ENCODE peak calls at places on chromosomes 12 and 14, in four cellular contexts. A is left ventricle myocardium inferior, V is testis, X is endodermal cell. P is an unnamed sample.
A peak's percentile ranks its signal among the peaks of the same experiment; 100 is the strongest.

GRCh38 chr12:48104531-48104930 is 1.3 kb downstream of the SENP1 start:
- DNase-seq in A (no peak), V (no peak), X (no peak), P (no peak)

GRCh38 chr14:36325853-36326252 is 5.4 kb upstream of the MBIP start:
- DNase-seq in A (no peak), V (no peak), X (no peak), P (no peak)

GRCh38 chr12:32690927-32691326 is 11.8 kb downstream of the DNM1L start:
- DNase-seq in A (no peak), V (no peak), X (no peak), P (no peak)

GRCh38 chr12:120639771-120640721 is at the start of gene CABP1:
- DNase-seq in A (no peak), V (no peak), X (peak; percentile 93), P (peak; percentile 17)

GRCh38 chr12:93895096-93895460 is 217.9 kb downstream of the CRADD start:
- DNase-seq in A (no peak), V (no peak), X (no peak), P (no peak)

GRCh38 chr12:58889557-58889956 is 30.7 kb downstream of the LRIG3 start:
- DNase-seq in A (no peak), V (no peak), X (no peak), P (no peak)

GRCh38 chr14:92600318-92601053 is 86.9 kb downstream of the RIN3 start:
- DNase-seq in A (no peak), V (no peak), X (peak; percentile 34), P (peak; percentile 70)

GRCh38 chr14:101183376-101184103 is 280.0 kb upstream of the RTL1 start:
- DNase-seq in A (no peak), V (no peak), X (peak; percentile 95), P (no peak)

GRCh38 chr14:32934891-32935633 is 3.6 kb upstream of the NPAS3 start:
- DNase-seq in A (no peak), V (peak; percentile 21), X (peak; percentile 66), P (peak; percentile 32)

GRCh38 chr12:54959291-54960018 is 25.1 kb downstream of the TESPA1 start:
- DNase-seq in A (no peak), V (no peak), X (no peak), P (no peak)

GRCh38 chr14:62409909-62410308 is 635.3 kb downstream of the KCNH5 start:
- DNase-seq in A (no peak), V (no peak), X (no peak), P (peak; percentile 88)

GRCh38 chr12:22670762-22671161 is 45.8 kb downstream of the ETNK1 start:
- DNase-seq in A (no peak), V (no peak), X (no peak), P (peak; percentile 56)

GRCh38 chr12:79451988-79452387 is 238.8 kb downstream of the PAWR start:
- DNase-seq in A (peak; percentile 38), V (peak; percentile 72), X (no peak), P (peak; percentile 94)

GRCh38 chr12:65171870-65172269 is 2.5 kb downstream of the LEMD3 start:
- DNase-seq in A (no peak), V (no peak), X (no peak), P (peak; percentile 15)

GRCh38 chr12:92045852-92046251 is 99.8 kb downstream of the BTG1 start:
- DNase-seq in A (no peak), V (no peak), X (no peak), P (no peak)

GRCh38 chr12:98990648-98991047 is 345.6 kb downstream of the APAF1 start:
- DNase-seq in A (no peak), V (no peak), X (no peak), P (no peak)

GRCh38 chr12:65067383-65067782 is 53.7 kb downstream of the WIF1 start:
- DNase-seq in A (no peak), V (no peak), X (no peak), P (no peak)

GRCh38 chr12:127388985-127389384 is 878.0 kb upstream of the TMEM132C start:
- DNase-seq in A (no peak), V (no peak), X (no peak), P (no peak)

GRCh38 chr12:111246477-111247011 is 122.4 kb downstream of the PHETA1 start:
- DNase-seq in A (no peak), V (no peak), X (no peak), P (no peak)

GRCh38 chr14:100107236-100107635 is 42.0 kb downstream of the EVL start:
- DNase-seq in A (no peak), V (no peak), X (no peak), P (no peak)
- H3K4me1 ChIP-seq in A (peaks cover 76% of the 10 kb centered on the region), V (peaks cover 33% of the 10 kb centered on the region), X (no peaks in the 10 kb centered on the region), P (peaks cover 53% of the 10 kb centered on the region)

GRCh38 chr14:29822430-29822709 is 105.3 kb downstream of the PRKD1 start:
- DNase-seq in A (no peak), V (no peak), X (no peak), P (peak; percentile 60)

GRCh38 chr14:29817767-29818166 is 109.9 kb downstream of the PRKD1 start:
- DNase-seq in A (no peak), V (no peak), X (no peak), P (no peak)

GRCh38 chr14:29821665-29822429 is 105.8 kb downstream of the PRKD1 start:
- DNase-seq in A (no peak), V (no peak), X (no peak), P (peak; percentile 55)

GRCh38 chr14:29820785-29821184 is 106.9 kb downstream of the PRKD1 start:
- DNase-seq in A (no peak), V (no peak), X (no peak), P (peak; percentile 9)
- H3K9me3 ChIP-seq in A (no peaks in the 10 kb centered on the region), V (no peaks in the 10 kb centered on the region), X (no peaks in the 10 kb centered on the region), P (no peaks in the 10 kb centered on the region)

GRCh38 chr12:67280088-67280487 is 10.9 kb downstream of the CAND1 start:
- DNase-seq in A (no peak), V (no peak), X (no peak), P (no peak)
- H3K4me1 ChIP-seq in A (peaks cover 54% of the 10 kb centered on the region), V (peaks cover 3% of the 10 kb centered on the region), X (no peaks in the 10 kb centered on the region), P (peaks cover 28% of the 10 kb centered on the region)

DNA sequence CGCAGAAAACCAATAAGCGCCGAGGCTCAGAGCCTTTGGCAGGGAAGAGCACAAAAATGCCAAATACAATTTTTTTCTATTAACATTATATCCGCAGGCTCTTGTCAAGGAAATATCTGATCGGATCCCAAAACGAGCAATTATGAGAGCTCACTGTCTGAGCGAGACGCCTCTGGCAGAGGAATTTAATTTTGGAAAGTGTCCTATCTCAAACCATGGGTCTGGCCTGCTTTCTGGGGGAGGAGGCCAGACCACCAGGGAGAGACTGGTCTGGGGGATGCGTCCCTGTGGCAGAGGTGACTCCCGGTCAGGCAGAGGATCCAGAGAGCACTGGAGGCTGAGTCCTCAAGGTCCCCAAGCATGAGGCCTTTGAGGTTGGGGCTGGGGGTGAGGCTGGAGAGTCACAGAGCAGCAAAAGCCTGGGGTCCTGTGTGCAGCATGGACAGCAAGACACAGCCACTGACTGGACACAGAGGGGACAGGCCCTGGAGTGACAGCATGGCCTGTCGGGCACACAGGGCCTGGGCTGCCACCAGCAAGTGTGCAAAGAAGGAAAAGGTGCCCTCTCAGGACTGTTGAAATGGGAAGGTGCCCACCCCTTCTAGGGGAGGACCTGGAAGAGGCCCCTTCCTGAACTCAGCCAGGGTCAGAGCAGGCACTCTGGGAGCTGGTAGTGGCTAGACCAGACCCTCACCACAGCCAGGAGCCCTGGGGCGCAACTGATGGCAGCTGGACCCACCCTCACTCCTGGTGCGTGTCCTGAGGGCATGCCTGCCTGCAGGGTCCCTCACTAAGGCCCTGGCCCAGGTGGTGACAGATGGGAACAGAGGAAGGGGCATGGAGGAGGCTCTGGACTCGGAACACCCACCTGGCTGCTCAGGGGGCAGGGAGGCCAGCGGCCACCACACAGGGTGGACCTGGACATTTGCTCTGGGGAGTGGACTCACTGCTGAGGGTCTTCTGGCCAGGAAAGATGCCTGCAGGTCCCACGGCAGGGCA is 342.5 kb upstream of the SFSWAP start:
- DNase-seq in A (peak; percentile 5), V (peak; percentile 14), X (peak; percentile 36), P (no peak)
- H3K9me3 ChIP-seq in A (no peaks in the 10 kb centered on the region), V (no peaks in the 10 kb centered on the region), X (no peaks in the 10 kb centered on the region), P (no peaks in the 10 kb centered on the region)

GRCh38 chr12:2288001-2288400 is 235.2 kb downstream of the CACNA1C start:
- DNase-seq in A (no peak), V (no peak), X (peak; percentile 49), P (peak; percentile 76)
- H3K4me1 ChIP-seq in A (peaks cover 100% of the 10 kb centered on the region), V (no peaks in the 10 kb centered on the region), X (no peaks in the 10 kb centered on the region), P (peaks cover 58% of the 10 kb centered on the region)

DNA sequence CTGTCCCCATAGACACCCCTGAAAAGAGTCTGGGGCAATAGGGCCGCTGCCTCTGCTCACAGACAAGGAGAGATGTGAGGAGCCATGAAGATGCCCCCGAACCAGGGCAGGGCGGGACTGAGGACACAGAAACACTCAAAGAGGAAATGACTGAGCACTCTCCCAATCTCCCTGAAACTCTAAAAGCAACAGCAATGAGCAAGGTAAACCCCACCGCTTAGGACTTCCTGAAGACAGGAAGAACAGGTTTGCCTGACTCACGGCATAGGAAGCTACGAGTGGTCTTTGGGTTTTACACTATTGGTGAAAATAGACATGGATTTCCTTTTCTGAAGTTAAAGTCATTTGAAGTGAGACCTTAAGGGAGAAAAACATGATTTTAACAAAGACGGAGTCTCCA is 32.5 kb downstream of the STX2 start:
- DNase-seq in A (no peak), V (no peak), X (no peak), P (no peak)
- H3K9me3 ChIP-seq in A (no peaks in the 10 kb centered on the region), V (no peaks in the 10 kb centered on the region), X (no peaks in the 10 kb centered on the region), P (no peaks in the 10 kb centered on the region)

GRCh38 chr12:63909746-63910145 is 65.2 kb downstream of the SRGAP1 start:
- DNase-seq in A (no peak), V (no peak), X (no peak), P (no peak)
- H3K4me1 ChIP-seq in A (peaks cover 10% of the 10 kb centered on the region), V (no peaks in the 10 kb centered on the region), X (no peaks in the 10 kb centered on the region), P (peaks cover 5% of the 10 kb centered on the region)

GRCh38 chr14:71012888-71013287 is 105.6 kb downstream of the PCNX1 start:
- DNase-seq in A (no peak), V (no peak), X (no peak), P (no peak)

GRCh38 chr14:71011479-71011878 is 104.2 kb downstream of the PCNX1 start:
- DNase-seq in A (no peak), V (no peak), X (no peak), P (peak; percentile 39)

DNA sequence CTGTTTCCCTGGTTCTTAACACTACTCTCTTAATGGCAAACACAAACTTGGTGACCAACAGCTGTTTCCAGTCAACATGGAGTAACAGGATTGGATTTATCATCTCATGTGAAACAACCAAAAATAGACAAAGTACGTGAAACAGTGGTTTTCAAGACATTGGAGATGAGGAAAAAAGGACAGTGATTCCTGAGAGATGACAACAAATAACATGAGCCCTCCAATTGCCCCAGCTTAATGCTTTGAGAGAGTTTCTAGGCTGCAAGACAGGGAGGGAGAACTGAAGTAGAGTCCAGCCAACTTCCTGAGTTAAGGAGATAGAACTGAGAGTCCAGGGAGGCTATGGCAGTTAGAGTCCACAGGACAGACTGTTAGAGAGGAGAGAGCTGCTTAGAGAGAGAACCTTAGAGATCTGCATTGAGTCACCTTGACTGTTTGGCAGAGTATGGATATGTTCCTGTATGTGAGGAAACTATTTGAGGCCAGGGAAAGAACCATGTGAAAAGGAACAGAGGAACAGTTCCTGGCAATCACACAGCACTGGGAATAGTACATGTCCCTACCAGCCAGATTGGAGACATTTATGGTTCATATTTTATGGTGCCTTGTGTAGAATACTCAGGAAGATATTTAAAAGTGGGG is 106.4 kb downstream of the PCNX1 start:
- DNase-seq in A (no peak), V (no peak), X (no peak), P (no peak)
- H3K9me3 ChIP-seq in A (no peaks in the 10 kb centered on the region), V (no peaks in the 10 kb centered on the region), X (peaks cover under 1% of the 10 kb centered on the region), P (no peaks in the 10 kb centered on the region)

P was measured in adipocyte.